ENCODE peak calls at places on chromosomes 6 and 20, in four cellular contexts. F is K562, I is HEK293T, H is HepG2. S is an unnamed sample.

GRCh38 chr6:131067521-131067920 is 4.5 kb upstream of the EPB41L2 start:
- DNase-seq in H (no peak), F (no peak), I (no peak), S (no peak)

GRCh38 chr6:100612101-100612500 is 147.4 kb upstream of the SIM1 start:
- DNase-seq in I (no peak), F (no peak), H (no peak), S (no peak)

GRCh38 chr6:101296184-101296583 is 97.3 kb upstream of the GRIK2 start:
- DNase-seq in I (no peak), H (no peak), F (no peak), S (no peak)

GRCh38 chr6:112337209-112337638 is 9.9 kb upstream of the RFPL4B start:
- DNase-seq in H (peak), I (peak), F (no peak), S (peak)

GRCh38 chr20:24102290-24102689 is 113.7 kb upstream of the GGTLC1 start:
- DNase-seq in F (no peak), H (peak), I (no peak), S (peak)

GRCh38 chr6:131368077-131368911 is 204.7 kb upstream of the ARG1 start:
- DNase-seq in I (no peak), H (no peak), F (no peak), S (no peak)

GRCh38 chr6:79334674-79335073 is 100.2 kb upstream of the HMGN3 start:
- DNase-seq in H (no peak), F (no peak), I (no peak), S (no peak)

GRCh38 chr6:16205377-16206144 is 32.8 kb upstream of the GMPR start:
- DNase-seq in I (peak), F (no peak), H (no peak), S (no peak)

GRCh38 chr6:49514571-49515484 is 15.1 kb downstream of the GLYATL3 start:
- DNase-seq in F (no peak), I (no peak), H (no peak), S (no peak)

GRCh38 chr20:4795394-4795793 is 73.7 kb downstream of the PRND start:
- DNase-seq in F (peak), H (peak), I (no peak), S (no peak)

GRCh38 chr6:389622-390021 is 1.9 kb upstream of the IRF4 start:
- DNase-seq in H (no peak), I (no peak), F (no peak), S (no peak)

GRCh38 chr6:44446626-44447297 is 59.3 kb downstream of the CDC5L start:
- DNase-seq in F (no peak), I (no peak), H (peak), S (no peak)

GRCh38 chr20:62088258-62089127 is 22.8 kb upstream of the TAF4 start:
- DNase-seq in I (no peak), F (peak), H (peak), S (no peak)

GRCh38 chr6:136719280-136720044 is 72.8 kb downstream of the MAP3K5 start:
- DNase-seq in F (no peak), I (no peak), H (no peak), S (no peak)

GRCh38 chr6:7050911-7051779 is 56.6 kb upstream of the RREB1 start:
- DNase-seq in I (no peak), H (no peak), F (no peak), S (peak)

GRCh38 chr6:139423037-139423698 is 48.7 kb upstream of the CITED2 start:
- DNase-seq in I (no peak), F (no peak), H (no peak), S (no peak)
- TF ChIP-seq ELF4 in I (no peak), F (no peak), H (no peak), S (no peak)

GRCh38 chr6:37920667-37921066 is 101.1 kb downstream of the ZFAND3 start:
- DNase-seq in I (no peak), F (no peak), H (peak), S (no peak)
- TF ChIP-seq ELF4 in I (no peak), F (no peak), H (no peak), S (no peak)

DNA sequence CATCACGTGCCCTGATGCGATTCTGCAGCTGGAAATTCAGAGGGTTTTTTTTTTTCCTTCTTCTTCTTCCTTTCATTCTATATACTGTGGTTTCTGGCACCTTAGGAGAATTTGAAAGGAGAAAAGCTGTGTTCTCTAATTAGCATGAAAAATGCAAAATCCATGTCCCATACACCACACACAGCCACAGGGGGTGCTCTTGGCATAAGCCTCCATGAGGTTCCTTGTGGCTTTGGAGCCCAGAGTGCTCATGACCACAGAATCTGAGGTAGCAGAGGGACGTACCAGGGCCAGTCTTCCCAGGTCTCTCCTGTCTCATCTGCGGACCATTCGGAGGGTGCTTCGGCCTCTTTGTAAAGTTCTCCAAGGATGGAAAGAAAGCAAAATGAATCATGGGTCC is 258.4 kb upstream of the CDH4 start:
- DNase-seq in I (peak), F (no peak), H (no peak), S (no peak)
- TF ChIP-seq ELF4 in I (no peak), F (no peak), H (no peak), S (no peak)

GRCh38 chr6:167662104-167662880 is 164.4 kb upstream of the AFDN start:
- DNase-seq in I (no peak), H (no peak), F (no peak), S (no peak)
- TF ChIP-seq ELF4 in I (no peak), H (no peak), F (no peak), S (no peak)

S was measured in WTC11.